ENCODE peak calls at places on chromosomes 12 and 14, in four cellular contexts. X is NCI-H2227 treated with DMSO at 0.1 percent for 48 hours, I is skeletal muscle cell, T is PC-3. V is an unnamed sample.
A peak's percentile ranks its signal among the peaks of the same experiment; 100 is the strongest.

GRCh38 chr14:72554401-72554800 is 339.5 kb downstream of the DPF3 start:
- DNase-seq in X (no peak), I (no peak), T (no peak), V (no peak)

GRCh38 chr12:104638760-104639319 is 182.1 kb downstream of the CHST11 start:
- DNase-seq in X (no peak), I (no peak), T (no peak), V (no peak)

GRCh38 chr12:70853326-70853725 is 67.2 kb downstream of the PTPRR start:
- DNase-seq in X (no peak), I (peak; percentile 87), T (no peak), V (no peak)

GRCh38 chr12:101116911-101117310 is 93.1 kb downstream of the SLC5A8 start:
- DNase-seq in X (no peak), I (no peak), T (no peak), V (no peak)

GRCh38 chr12:26937863-26938659 is at the start of the genes FGFR1OP2 and INTS13:
- DNase-seq in X (peak; percentile 90), I (peak; percentile 96), T (peak; percentile 100), V (peak; percentile 99)

GRCh38 chr12:51403159-51403558 is 12.0 kb upstream of the GALNT6 start:
- DNase-seq in X (no peak), I (no peak), T (no peak), V (peak; percentile 14)

GRCh38 chr14:39581474-39581873 is 149.2 kb upstream of the FBXO33 start:
- DNase-seq in X (peak; percentile 29), I (no peak), T (peak; percentile 21), V (no peak)

GRCh38 chr12:104522985-104523719 is 66.4 kb downstream of the CHST11 start:
- DNase-seq in X (no peak), I (no peak), T (peak; percentile 23), V (no peak)

GRCh38 chr14:49924852-49925251 is 32.0 kb downstream of the ARF6 start:
- DNase-seq in X (no peak), I (no peak), T (no peak), V (no peak)

GRCh38 chr12:117098071-117098360 is 1.2 kb downstream of the TESC start:
- DNase-seq in X (no peak), I (no peak), T (no peak), V (no peak)

GRCh38 chr12:71551529-71551928 is 111.9 kb downstream of the LGR5 start:
- DNase-seq in X (no peak), I (no peak), T (peak; percentile 44), V (no peak)

GRCh38 chr12:72084061-72084460 is 145.4 kb downstream of the TPH2 start:
- DNase-seq in X (no peak), I (no peak), T (no peak), V (no peak)

GRCh38 chr12:81668475-81668874 is 90.7 kb downstream of the PPFIA2 start:
- DNase-seq in X (peak; percentile 18), I (peak; percentile 54), T (peak; percentile 52), V (no peak)

GRCh38 chr12:11797317-11797913 is 147.9 kb downstream of the ETV6 start:
- DNase-seq in X (no peak), I (peak; percentile 62), T (no peak), V (no peak)

GRCh38 chr12:128059621-128060370 is 207.2 kb upstream of the TMEM132C start:
- DNase-seq in X (no peak), I (no peak), T (no peak), V (no peak)

GRCh38 chr12:49635036-49635435 is 11.7 kb downstream of the PRPF40B start:
- DNase-seq in X (no peak), I (no peak), T (no peak), V (no peak)

GRCh38 chr12:56338643-56339422 is at the start of gene IL23A:
- DNase-seq in X (no peak), I (no peak), T (peak; percentile 88), V (peak; percentile 81)

GRCh38 chr12:63779498-63780481 is at the start of gene RXYLT1:
- DNase-seq in X (peak; percentile 91), I (peak; percentile 24), T (peak; percentile 70), V (peak; percentile 95)

GRCh38 chr14:54447231-54447692 is 6.1 kb upstream of the CNIH1 start:
- DNase-seq in X (no peak), I (peak; percentile 52), T (peak; percentile 94), V (no peak)

GRCh38 chr14:50670196-50670875 is 2.2 kb upstream of the SAV1 start:
- DNase-seq in X (no peak), I (no peak), T (no peak), V (peak; percentile 55)

GRCh38 chr12:95446511-95446910 is 27.4 kb upstream of the METAP2 start:
- DNase-seq in X (no peak), I (no peak), T (no peak), V (peak; percentile 88)

GRCh38 chr14:100534528-100535286 is 52.5 kb downstream of the BEGAIN start:
- DNase-seq in X (no peak), I (no peak), T (no peak), V (peak; percentile 26)

GRCh38 chr12:57534991-57535543 is 11.9 kb downstream of the DCTN2 start:
- DNase-seq in X (no peak), I (no peak), T (no peak), V (no peak)

GRCh38 chr12:86914716-86915115 is 658.5 kb upstream of the MGAT4C start:
- DNase-seq in X (no peak), I (peak; percentile 24), T (peak; percentile 61), V (no peak)

GRCh38 chr12:89016970-89017778 is 335.1 kb downstream of the DUSP6 start:
- DNase-seq in X (peak; percentile 95), I (no peak), T (peak; percentile 90), V (peak; percentile 38)

GRCh38 chr12:42560977-42561376 is 28.6 kb downstream of the PRICKLE1 start:
- DNase-seq in X (no peak), I (no peak), T (no peak), V (no peak)

GRCh38 chr14:76919811-76920571 is 93.8 kb downstream of the LRRC74A start:
- DNase-seq in X (peak; percentile 92), I (peak; percentile 72), T (peak; percentile 53), V (peak; percentile 70)

GRCh38 chr12:130186101-130186465 is 23.8 kb downstream of the FZD10 start:
- DNase-seq in X (no peak), I (no peak), T (no peak), V (no peak)

GRCh38 chr12:50626026-50626425 is 121.2 kb downstream of the DIP2B start:
- DNase-seq in X (no peak), I (no peak), T (no peak), V (no peak)

GRCh38 chr14:34713681-34714319 is 593 bp downstream of the CFL2 start:
- DNase-seq in X (no peak), I (peak; percentile 62), T (peak; percentile 68), V (no peak)

GRCh38 chr12:72267974-72268373 is 4.2 kb upstream of the TRHDE start:
- DNase-seq in X (peak; percentile 65), I (no peak), T (peak; percentile 52), V (no peak)

GRCh38 chr12:59357811-59358210 is 238.0 kb upstream of the SLC16A7 start:
- DNase-seq in X (no peak), I (no peak), T (no peak), V (peak; percentile 73)

GRCh38 chr14:89093083-89093482 is 268.6 kb downstream of the TTC8 start:
- DNase-seq in X (no peak), I (no peak), T (peak; percentile 19), V (no peak)

GRCh38 chr14:24394275-24394674 is 4.5 kb upstream of the NYNRIN start:
- DNase-seq in X (no peak), I (no peak), T (peak; percentile 13), V (no peak)

GRCh38 chr14:91649930-91650329 is 82.0 kb downstream of the CATSPERB start:
- DNase-seq in X (no peak), I (peak; percentile 18), T (peak; percentile 64), V (no peak)